ENCODE peak calls at places on chromosome 9, in five cellular contexts. U, A, V, S and Y are unnamed samples.
A peak's percentile ranks its signal among the peaks of the same experiment; 100 is the strongest.

GRCh38 chr9:98168952-98169488 is 23.4 kb downstream of the CORO2A start:
- DNase-seq in U (peak; percentile 89), A (peak; percentile 85), V (peak; percentile 92), S (peak; percentile 65), Y (peak; percentile 97)

GRCh38 chr9:8718121-8718725 is 918.6 kb upstream of the DMAC1 start:
- DNase-seq in U (no peak), A (no peak), V (no peak), S (no peak), Y (no peak)

GRCh38 chr9:69195681-69196080 is 21.6 kb downstream of the TJP2 start:
- DNase-seq in U (no peak), A (no peak), V (no peak), S (no peak), Y (no peak)

GRCh38 chr9:16328349-16328748 is 542.1 kb downstream of the BNC2 start:
- DNase-seq in U (no peak), A (no peak), V (no peak), S (no peak), Y (no peak)

GRCh38 chr9:116998305-116998704 is 311.2 kb downstream of the TRIM32 start:
- DNase-seq in U (no peak), A (no peak), V (no peak), S (no peak), Y (no peak)

GRCh38 chr9:68522954-68523353 is 17.7 kb downstream of the TMEM252 start:
- DNase-seq in U (no peak), A (no peak), V (no peak), S (no peak), Y (no peak)

GRCh38 chr9:118170032-118170955 is 466.1 kb downstream of the TLR4 start:
- DNase-seq in U (no peak), A (peak; percentile 7), V (no peak), S (no peak), Y (no peak)

GRCh38 chr9:33818167-33818831 is 1.3 kb downstream of the UBE2R2 start:
- DNase-seq in U (no peak), A (peak; percentile 47), V (no peak), S (no peak), Y (peak; percentile 16)

GRCh38 chr9:127694890-127695735 is 11.7 kb upstream of the CFAP157 start:
- DNase-seq in U (no peak), A (no peak), V (no peak), S (no peak), Y (no peak)

GRCh38 chr9:17876687-17877086 is 297.8 kb downstream of the SH3GL2 start:
- DNase-seq in U (no peak), A (no peak), V (no peak), S (no peak), Y (no peak)

GRCh38 chr9:69542942-69543704 is 129.0 kb downstream of the APBA1 start:
- DNase-seq in U (no peak), A (no peak), V (no peak), S (no peak), Y (no peak)

GRCh38 chr9:79642671-79643070 is 70.9 kb downstream of the TLE4 start:
- DNase-seq in U (no peak), A (no peak), V (no peak), S (no peak), Y (no peak)

GRCh38 chr9:131781069-131781468 is 41.2 kb upstream of the RAPGEF1 start:
- DNase-seq in U (no peak), A (no peak), V (no peak), S (no peak), Y (no peak)

DNA sequence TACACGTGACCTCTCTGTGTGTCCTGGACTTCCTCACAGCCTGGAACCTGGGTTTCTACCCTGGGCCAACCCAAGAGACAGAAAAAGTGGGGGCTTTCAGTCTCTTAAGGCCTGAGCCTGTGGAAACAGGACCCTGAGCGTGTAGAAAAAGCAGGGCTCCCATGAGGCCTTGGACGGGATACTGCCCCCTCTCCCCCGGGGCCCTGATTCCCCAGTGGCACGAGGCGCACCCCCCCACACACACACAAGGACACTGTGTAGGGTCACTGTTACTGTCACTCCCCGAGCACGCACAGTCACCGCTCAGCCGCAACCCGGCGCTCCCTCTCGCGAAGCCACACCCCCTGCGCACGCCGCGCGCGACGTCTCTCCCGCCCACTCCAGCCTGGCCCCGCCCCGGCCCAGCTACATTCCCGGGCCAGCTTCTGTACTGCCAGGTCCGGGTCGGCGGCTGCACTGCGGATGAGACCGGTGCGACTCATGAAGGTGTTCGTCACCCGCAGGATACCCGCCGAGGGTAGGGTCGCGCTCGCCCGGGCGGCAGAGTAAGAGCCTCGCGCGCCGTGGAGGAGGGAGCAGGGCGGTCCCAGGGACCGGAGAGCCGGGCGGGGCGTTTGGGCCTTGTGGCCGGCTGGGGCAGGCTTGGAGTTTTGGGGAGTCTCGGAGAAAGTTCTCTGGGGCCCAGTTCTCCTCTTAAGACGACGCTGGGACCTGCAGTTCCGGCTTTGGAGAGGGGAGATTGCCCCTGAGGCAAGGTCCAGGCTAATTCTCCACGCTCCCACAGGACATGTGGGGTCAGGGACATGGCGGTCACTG is at the start of gene GRHPR:
- DNase-seq in U (peak; percentile 97), A (peak; percentile 78), V (peak; percentile 93), S (no peak), Y (peak; percentile 94)
- TF ChIP-seq POLR2A in U (peak; percentile 94), A (peak; percentile 96), V (peak; percentile 60), S (peak; percentile 91), Y (peak; percentile 76)

DNA sequence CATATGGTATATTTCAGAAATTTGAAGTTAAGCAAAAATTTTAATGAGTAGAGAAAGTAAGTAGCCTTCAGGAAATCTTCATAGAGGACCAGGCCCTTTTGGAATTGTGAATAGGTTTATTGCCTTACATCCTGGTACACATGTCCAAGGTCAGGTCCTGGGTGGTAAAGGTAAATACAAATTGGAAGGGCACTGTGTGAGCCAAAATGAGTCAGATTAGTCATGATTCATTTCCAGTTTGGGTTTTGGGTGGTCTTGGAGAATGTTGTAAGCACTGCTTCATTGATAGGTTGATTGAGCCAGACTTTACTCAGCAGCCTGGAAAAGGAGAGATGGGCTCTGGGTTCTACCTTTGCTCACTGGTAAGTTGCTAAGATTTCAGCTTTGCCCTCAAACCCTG is 82.5 kb upstream of the ZNF169 start:
- DNase-seq in U (no peak), A (peak; percentile 44), V (no peak), S (no peak), Y (no peak)
- TF ChIP-seq POLR2AphosphoS5 in U (peak; percentile 27), A (no peak), V (peak; percentile 19), S (peak; percentile 48), Y (no peak)

GRCh38 chr9:6590772-6591384 is 54.7 kb downstream of the GLDC start:
- DNase-seq in U (no peak), A (peak; percentile 98), V (no peak), S (no peak), Y (no peak)

GRCh38 chr9:6581266-6581665 is 64.3 kb downstream of the GLDC start:
- DNase-seq in U (no peak), A (no peak), V (no peak), S (no peak), Y (no peak)

GRCh38 chr9:6590329-6590728 is 55.2 kb downstream of the GLDC start:
- DNase-seq in U (no peak), A (no peak), V (no peak), S (no peak), Y (no peak)

DNA sequence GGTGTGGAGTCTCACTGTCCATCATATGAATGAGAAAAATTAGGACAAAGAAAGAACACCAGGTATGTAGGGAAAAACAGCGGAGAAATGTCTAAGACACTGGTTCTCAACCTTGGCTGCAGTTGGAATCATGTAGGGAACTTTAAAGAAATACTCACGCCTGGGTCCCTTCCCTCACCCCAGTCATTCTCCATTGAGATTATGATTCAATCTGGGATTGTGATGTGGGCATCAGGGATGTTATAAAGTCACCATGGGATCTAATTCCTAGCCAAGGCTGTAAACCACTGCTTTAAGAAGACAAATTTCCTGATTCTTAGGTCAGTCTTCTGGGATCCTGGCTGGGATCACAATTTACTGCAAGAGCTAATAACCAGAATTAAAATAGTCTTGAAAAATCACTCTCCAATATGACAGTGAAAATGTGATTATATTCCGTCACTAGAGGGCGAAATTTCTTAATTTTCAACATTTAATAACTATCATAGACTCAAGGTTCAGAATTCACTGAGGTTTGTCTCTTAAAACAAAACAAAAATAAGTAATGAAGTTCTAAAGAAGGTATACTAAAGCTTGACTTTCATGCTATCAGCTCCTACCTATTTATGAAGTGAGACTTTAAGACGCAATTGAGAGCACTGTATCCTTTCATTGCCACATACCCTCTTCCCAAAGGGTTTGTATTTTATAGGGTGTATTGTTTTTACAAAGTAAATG is 60.5 kb downstream of the GLDC start:
- DNase-seq in U (no peak), A (peak; percentile 19), V (no peak), S (no peak), Y (no peak)
- TF ChIP-seq TAF1 in U (no peak), A (no peak), V (no peak), S (no peak), Y (no peak)

GRCh38 chr9:83708515-83709158 is 879 bp upstream of the UBQLN1 start:
- DNase-seq in U (peak; percentile 77), A (peak; percentile 84), V (peak; percentile 15), S (no peak), Y (peak; percentile 26)
- TF ChIP-seq POLR2A in U (no peak), A (no peak), V (no peak), S (no peak), Y (no peak)

DNA sequence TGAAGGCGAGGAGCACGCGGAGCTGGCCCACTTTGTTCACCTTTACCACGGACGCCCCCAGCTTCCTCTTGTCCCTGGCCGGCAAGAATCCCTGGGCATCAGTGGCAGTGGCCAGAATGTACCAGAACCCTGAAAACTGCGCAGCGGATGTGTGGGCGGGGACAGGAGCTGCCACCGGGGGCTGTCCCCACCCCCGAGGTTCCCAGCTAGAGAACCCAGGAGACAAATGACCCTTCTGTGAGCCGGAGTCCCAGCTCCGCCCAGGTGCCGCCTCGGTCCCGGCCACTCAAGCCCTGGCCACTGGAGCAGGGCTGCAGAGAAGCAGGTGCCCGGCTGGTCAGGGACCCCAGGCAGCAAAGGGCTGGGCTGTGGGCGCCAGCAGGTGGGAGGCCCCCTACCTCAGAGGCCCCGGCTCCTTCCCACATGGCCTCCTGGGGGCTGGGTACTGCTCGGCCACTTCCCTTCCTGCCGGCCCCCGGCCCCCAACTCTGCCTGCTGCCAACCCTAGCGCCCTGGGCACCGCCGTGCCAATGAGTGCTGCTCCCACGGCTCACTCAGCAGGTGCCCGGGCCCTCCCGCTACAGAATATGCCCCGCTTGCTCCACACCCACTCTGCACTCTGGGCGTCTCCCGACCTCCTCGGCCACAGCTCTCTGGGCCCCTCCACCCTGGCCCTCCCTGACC is 713 bp downstream of the LCN10 start:
- DNase-seq in U (no peak), A (no peak), V (no peak), S (no peak), Y (peak; percentile 80)
- TF ChIP-seq POLR2AphosphoS5 in U (no peak), A (no peak), V (no peak), S (no peak), Y (no peak)